ENCODE peak calls at places on chromosomes 1 and 21, in five cellular contexts. One of them, this sample, is unnamed.

GRCh38 chr21:46128983-46129571 is 26.3 kb downstream of the FTCD start:
- DNase-seq in cerebellar cortex: no peak
- DNase-seq in activated CD4-positive, CD25-positive, alpha-beta regulatory T cell treated with anti-CD3 and anti-CD28 coated beads, Interleukin-2, amount 50 U/mL, for 72 hours: no peak
- DNase-seq in HEK293T: no peak
- DNase-seq in hippocampal formation: no peak
- DNase-seq in this sample: peak; percentile 46

GRCh38 chr1:109659145-109659544 is 3.2 kb downstream of the GSTM4 start:
- DNase-seq in HEK293T: no peak
- DNase-seq in activated CD4-positive, CD25-positive, alpha-beta regulatory T cell treated with anti-CD3 and anti-CD28 coated beads, Interleukin-2, amount 50 U/mL, for 72 hours: no peak
- DNase-seq in cerebellar cortex: no peak
- DNase-seq in hippocampal formation: no peak
- DNase-seq in this sample: no peak

GRCh38 chr1:79198841-79199240 is 192.3 kb upstream of the ADGRL4 start:
- DNase-seq in cerebellar cortex: no peak
- DNase-seq in activated CD4-positive, CD25-positive, alpha-beta regulatory T cell treated with anti-CD3 and anti-CD28 coated beads, Interleukin-2, amount 50 U/mL, for 72 hours: no peak
- DNase-seq in hippocampal formation: no peak
- DNase-seq in HEK293T: no peak
- DNase-seq in this sample: no peak

GRCh38 chr1:205492201-205492667 is 12.2 kb upstream of the CDK18 start:
- DNase-seq in HEK293T: no peak
- DNase-seq in hippocampal formation: no peak
- DNase-seq in activated CD4-positive, CD25-positive, alpha-beta regulatory T cell treated with anti-CD3 and anti-CD28 coated beads, Interleukin-2, amount 50 U/mL, for 72 hours: no peak
- DNase-seq in cerebellar cortex: no peak
- DNase-seq in this sample: no peak

GRCh38 chr1:29324771-29325351 is 88.5 kb downstream of the PTPRU start:
- DNase-seq in cerebellar cortex: no peak
- DNase-seq in activated CD4-positive, CD25-positive, alpha-beta regulatory T cell treated with anti-CD3 and anti-CD28 coated beads, Interleukin-2, amount 50 U/mL, for 72 hours: no peak
- DNase-seq in hippocampal formation: no peak
- DNase-seq in HEK293T: peak; percentile 43
- DNase-seq in this sample: no peak

GRCh38 chr1:204317170-204317569 is 42.6 kb downstream of the PLEKHA6 start:
- DNase-seq in cerebellar cortex: no peak
- DNase-seq in hippocampal formation: no peak
- DNase-seq in HEK293T: no peak
- DNase-seq in activated CD4-positive, CD25-positive, alpha-beta regulatory T cell treated with anti-CD3 and anti-CD28 coated beads, Interleukin-2, amount 50 U/mL, for 72 hours: no peak
- DNase-seq in this sample: no peak

GRCh38 chr1:200075938-200076546 is 48.5 kb downstream of the NR5A2 start:
- DNase-seq in HEK293T: no peak
- DNase-seq in activated CD4-positive, CD25-positive, alpha-beta regulatory T cell treated with anti-CD3 and anti-CD28 coated beads, Interleukin-2, amount 50 U/mL, for 72 hours: no peak
- DNase-seq in cerebellar cortex: no peak
- DNase-seq in hippocampal formation: peak; percentile 26
- DNase-seq in this sample: no peak

GRCh38 chr1:18035145-18035544 is 72.5 kb upstream of the IGSF21 start:
- DNase-seq in HEK293T: no peak
- DNase-seq in cerebellar cortex: no peak
- DNase-seq in hippocampal formation: no peak
- DNase-seq in activated CD4-positive, CD25-positive, alpha-beta regulatory T cell treated with anti-CD3 and anti-CD28 coated beads, Interleukin-2, amount 50 U/mL, for 72 hours: no peak
- DNase-seq in this sample: no peak

GRCh38 chr1:229478852-229479251 is 29.3 kb downstream of the NUP133 start:
- DNase-seq in hippocampal formation: no peak
- DNase-seq in HEK293T: no peak
- DNase-seq in activated CD4-positive, CD25-positive, alpha-beta regulatory T cell treated with anti-CD3 and anti-CD28 coated beads, Interleukin-2, amount 50 U/mL, for 72 hours: no peak
- DNase-seq in cerebellar cortex: no peak
- DNase-seq in this sample: no peak

This sample was measured in CD14-positive monocyte.